ENCODE peak calls at places on chromosomes 12 and 14, in five cellular contexts. D is T-helper 9 cell, W is brain microvascular endothelial cell, K is posterior vena cava, J is NT2/D1. C is an unnamed sample.

GRCh38 chr12:116594325-116595038 is 35.3 kb downstream of the MAP1LC3B2 start:
- DNase-seq in D (no peak), W (no peak), K (peak; percentile 84), J (no peak), C (no peak)

GRCh38 chr12:57745485-57745881 is 644 bp downstream of the TSPAN31 start:
- DNase-seq in D (no peak), W (no peak), K (peak; percentile 40), J (no peak), C (no peak)

GRCh38 chr12:18552829-18553228 is 185.0 kb downstream of the PLCZ1 start:
- DNase-seq in D (no peak), W (no peak), K (no peak), J (no peak), C (no peak)

GRCh38 chr12:84375472-84375871 is 537.1 kb downstream of the SLC6A15 start:
- DNase-seq in D (no peak), W (no peak), K (no peak), J (no peak), C (no peak)

GRCh38 chr12:89707623-89707991 is 1.0 kb downstream of the ATP2B1 start:
- DNase-seq in D (peak; percentile 4), W (no peak), K (peak; percentile 82), J (peak; percentile 27), C (no peak)

GRCh38 chr14:72457641-72458040 is 436.3 kb downstream of the DPF3 start:
- DNase-seq in D (no peak), W (peak; percentile 90), K (no peak), J (no peak), C (peak; percentile 32)

GRCh38 chr12:13241833-13242232 is 45.3 kb downstream of the EMP1 start:
- DNase-seq in D (no peak), W (no peak), K (no peak), J (no peak), C (no peak)

GRCh38 chr12:57846285-57846576 is 298 bp downstream of the CTDSP2 start:
- DNase-seq in D (peak; percentile 30), W (no peak), K (no peak), J (no peak), C (no peak)

GRCh38 chr12:50734409-50735263 is 29.3 kb upstream of the ATF1 start:
- DNase-seq in D (no peak), W (no peak), K (no peak), J (no peak), C (no peak)

GRCh38 chr14:102671410-102671809 is 79.0 kb downstream of the RCOR1 start:
- DNase-seq in D (no peak), W (no peak), K (no peak), J (no peak), C (no peak)

GRCh38 chr12:12474931-12475485 is 87.7 kb downstream of the DUSP16 start:
- DNase-seq in D (peak; percentile 39), W (peak; percentile 13), K (no peak), J (no peak), C (no peak)

GRCh38 chr12:91926810-91927209 is 218.8 kb downstream of the BTG1 start:
- DNase-seq in D (no peak), W (no peak), K (no peak), J (no peak), C (peak; percentile 31)

GRCh38 chr12:88559772-88560171 is 20.5 kb downstream of the KITLG start:
- DNase-seq in D (no peak), W (no peak), K (no peak), J (no peak), C (no peak)

GRCh38 chr12:26309646-26310045 is 114.3 kb downstream of the SSPN start:
- DNase-seq in D (no peak), W (no peak), K (no peak), J (no peak), C (no peak)

GRCh38 chr14:104246401-104247335 is 108.3 kb downstream of the KIF26A start:
- DNase-seq in D (no peak), W (no peak), K (peak; percentile 47), J (no peak), C (no peak)

GRCh38 chr12:54879132-54879531 is 24.8 kb downstream of the MUCL1 start:
- DNase-seq in D (no peak), W (no peak), K (no peak), J (no peak), C (peak; percentile 16)

GRCh38 chr14:21257395-21258193 is 11.6 kb downstream of the HNRNPC start:
- DNase-seq in D (no peak), W (no peak), K (no peak), J (no peak), C (no peak)

GRCh38 chr12:42742691-42743090 is 153.1 kb upstream of the PRICKLE1 start:
- DNase-seq in D (no peak), W (no peak), K (no peak), J (no peak), C (no peak)

GRCh38 chr12:104303538-104304151 is at the start of gene EID3:
- DNase-seq in D (peak; percentile 86), W (peak; percentile 77), K (peak; percentile 98), J (no peak), C (peak; percentile 48)

GRCh38 chr14:102729268-102729667 is 48.0 kb upstream of the TRAF3 start:
- DNase-seq in D (no peak), W (no peak), K (no peak), J (no peak), C (no peak)

GRCh38 chr12:14417717-14418116 is 52.2 kb downstream of the ATF7IP start:
- DNase-seq in D (peak; percentile 53), W (peak; percentile 96), K (peak; percentile 55), J (peak; percentile 70), C (peak; percentile 80)

GRCh38 chr12:127125607-127126259 is 1141.2 kb upstream of the TMEM132C start:
- DNase-seq in D (no peak), W (peak; percentile 92), K (no peak), J (no peak), C (peak; percentile 69)

GRCh38 chr14:70098257-70098809 is 90.4 kb downstream of the SLC8A3 start:
- DNase-seq in D (no peak), W (no peak), K (no peak), J (no peak), C (no peak)

GRCh38 chr14:39229222-39229543 is 4.5 kb upstream of the MIA2 start:
- DNase-seq in D (peak; percentile 7), W (no peak), K (no peak), J (no peak), C (no peak)

GRCh38 chr12:19421503-19422282 is 17.6 kb upstream of the AEBP2 start:
- DNase-seq in D (no peak), W (no peak), K (no peak), J (no peak), C (no peak)

GRCh38 chr12:3421191-3421590 is 69.8 kb upstream of the PRMT8 start:
- DNase-seq in D (no peak), W (no peak), K (no peak), J (peak; percentile 59), C (no peak)

GRCh38 chr14:45716506-45716905 is 463.5 kb upstream of the MIS18BP1 start:
- DNase-seq in D (no peak), W (no peak), K (no peak), J (peak; percentile 2), C (no peak)

GRCh38 chr14:79369359-79370332 is 841.7 kb downstream of the DIO2 start:
- DNase-seq in D (no peak), W (peak; percentile 97), K (no peak), J (no peak), C (peak; percentile 97)

GRCh38 chr12:96344124-96344695 is 56.0 kb downstream of the CDK17 start:
- DNase-seq in D (no peak), W (no peak), K (no peak), J (no peak), C (no peak)

GRCh38 chr14:28157887-28158791 is 608.4 kb upstream of the FOXG1 start:
- DNase-seq in D (no peak), W (no peak), K (no peak), J (no peak), C (no peak)

GRCh38 chr14:80202888-80203562 is 8.3 kb downstream of the DIO2 start:
- DNase-seq in D (no peak), W (no peak), K (no peak), J (peak; percentile 55), C (no peak)

GRCh38 chr12:85951823-85952222 is 77.7 kb downstream of the NTS start:
- DNase-seq in D (no peak), W (no peak), K (no peak), J (no peak), C (no peak)

GRCh38 chr14:93301821-93302447 is 30.9 kb downstream of the BTBD7 start:
- DNase-seq in D (no peak), W (peak; percentile 32), K (no peak), J (no peak), C (no peak)

GRCh38 chr14:68665792-68666195 is 127.1 kb downstream of the ZFP36L1 start:
- DNase-seq in D (no peak), W (no peak), K (no peak), J (no peak), C (no peak)

GRCh38 chr12:63814146-63814774 is 30.2 kb upstream of the SRGAP1 start:
- DNase-seq in D (no peak), W (no peak), K (no peak), J (no peak), C (no peak)

GRCh38 chr12:89621511-89621910 is 87.1 kb downstream of the ATP2B1 start:
- DNase-seq in D (no peak), W (no peak), K (no peak), J (no peak), C (no peak)

GRCh38 chr12:68200854-68201253 is 24.8 kb downstream of the IL26 start:
- DNase-seq in D (no peak), W (peak; percentile 88), K (no peak), J (no peak), C (no peak)

GRCh38 chr12:45327823-45328383 is 112.0 kb downstream of the ANO6 start:
- DNase-seq in D (no peak), W (peak; percentile 31), K (no peak), J (no peak), C (no peak)

GRCh38 chr12:48216785-48217184 is 13.7 kb upstream of the OR10AD1 start:
- DNase-seq in D (no peak), W (no peak), K (no peak), J (no peak), C (no peak)

C was measured in skeletal muscle cell.